ENCODE peak calls at places on chromosomes 1 and 21, in four cellular contexts. A is AG04450, F is left cardiac atrium, T is ureter. N is an unnamed sample.

GRCh38 chr1:109369167-109369746 is 28.5 kb downstream of the SORT1 start:
- DNase-seq in F (no peak), T (no peak), A (no peak), N (peak)

GRCh38 chr21:42031816-42032215 is 21.7 kb upstream of the ZBTB21 start:
- DNase-seq in T (no peak), F (no peak), A (no peak), N (peak)

GRCh38 chr1:161198206-161198876 is 513 bp downstream of the ADAMTS4 start:
- DNase-seq in A (no peak), T (no peak), F (peak), N (no peak)

GRCh38 chr1:164914208-164914607 is 355.2 kb downstream of the PBX1 start:
- DNase-seq in F (no peak), A (peak), T (no peak), N (no peak)

GRCh38 chr1:28751315-28752056 is 14.7 kb downstream of the YTHDF2 start:
- DNase-seq in A (no peak), T (no peak), F (no peak), N (no peak)

GRCh38 chr1:209889077-209889418 is 49.0 kb upstream of the SYT14 start:
- DNase-seq in T (no peak), F (no peak), A (no peak), N (no peak)

GRCh38 chr1:157403608-157404007 is 148.7 kb downstream of the FCRL5 start:
- DNase-seq in A (no peak), T (no peak), F (no peak), N (no peak)

GRCh38 chr21:38830667-38831525 is 25.2 kb downstream of the ETS2 start:
- DNase-seq in T (no peak), A (no peak), F (no peak), N (no peak)

GRCh38 chr1:161195171-161195570 is 3.7 kb downstream of the ADAMTS4 start:
- DNase-seq in T (no peak), A (no peak), F (peak), N (no peak)

GRCh38 chr1:160981584-160982411 is 27.2 kb upstream of the ITLN2 start:
- DNase-seq in A (no peak), F (no peak), T (no peak), N (peak)

GRCh38 chr21:37531402-37532042 is 164.9 kb downstream of the DYRK1A start:
- DNase-seq in T (no peak), F (peak), A (no peak), N (peak)

GRCh38 chr21:42162831-42163510 is 56.0 kb upstream of the ABCG1 start:
- DNase-seq in T (no peak), F (no peak), A (no peak), N (no peak)

GRCh38 chr1:160001440-160001839 is 30.4 kb downstream of the PIGM start:
- DNase-seq in F (no peak), A (no peak), T (no peak), N (no peak)

GRCh38 chr1:200267458-200267857 is 142.4 kb downstream of the ZNF281 start:
- DNase-seq in A (no peak), F (no peak), T (no peak), N (no peak)

GRCh38 chr1:4652631-4653327 is 1.6 kb upstream of the AJAP1 start:
- DNase-seq in T (peak), F (peak), A (no peak), N (peak)

GRCh38 chr1:10650591-10651216 is 145.7 kb downstream of the CASZ1 start:
- DNase-seq in A (no peak), F (no peak), T (no peak), N (no peak)

GRCh38 chr1:213997031-213997771 is 9.4 kb downstream of the PROX1 start:
- DNase-seq in T (no peak), A (no peak), F (no peak), N (no peak)

GRCh38 chr21:45248893-45249381 is 38.8 kb downstream of the POFUT2 start:
- DNase-seq in A (no peak), F (no peak), T (no peak), N (no peak)

GRCh38 chr1:150149490-150150453 is at the start of gene PLEKHO1:
- DNase-seq in F (peak), T (peak), A (no peak), N (peak)

GRCh38 chr1:207316622-207317510 is 4.6 kb upstream of the CD55 start:
- DNase-seq in A (no peak), F (no peak), T (peak), N (no peak)

GRCh38 chr1:46991083-46991923 is 32.2 kb upstream of the CYP4X1 start:
- DNase-seq in F (no peak), A (no peak), T (no peak), N (no peak)

GRCh38 chr1:44613932-44614331 is 60.3 kb downstream of the TMEM53 start:
- DNase-seq in T (no peak), F (no peak), A (no peak), N (no peak)

GRCh38 chr1:245216356-245217110 is 61.7 kb downstream of the KIF26B start:
- DNase-seq in T (no peak), F (no peak), A (no peak), N (no peak)

GRCh38 chr1:165073402-165074007 is 283.0 kb downstream of the LMX1A start:
- DNase-seq in F (no peak), A (peak), T (no peak), N (no peak)